ENCODE peak calls at places on chromosomes 13 and 19, in four cellular contexts. K is breast epithelium, E is psoas muscle, H is heart left ventricle. J is an unnamed sample. For H3K36me3, the result is how much of the 10 kb centered on the place peaks cover.

GRCh38 chr19:6318772-6319171 is 14.6 kb downstream of the ACER1 start:
- DNase-seq in K (no peak), E (no peak), H (no peak), J (no peak)

GRCh38 chr13:81171065-81171647 is 830.2 kb upstream of the SPRY2 start:
- DNase-seq in K (no peak), E (no peak), H (no peak), J (no peak)

GRCh38 chr13:93249918-93250306 is 23.3 kb downstream of the GPC6 start:
- DNase-seq in K (no peak), E (no peak), H (no peak), J (no peak)

GRCh38 chr19:58182577-58182988 is 278 bp upstream of the ZNF274 start:
- DNase-seq in K (no peak), E (no peak), H (peak), J (no peak)

GRCh38 chr19:38970664-38971532 is 4.6 kb downstream of the FBXO17 start:
- DNase-seq in K (no peak), E (no peak), H (no peak), J (no peak)

GRCh38 chr13:53045110-53045509 is 16.5 kb downstream of the OLFM4 start:
- DNase-seq in K (no peak), E (no peak), H (no peak), J (peak)

GRCh38 chr13:39931505-39931904 is 276.0 kb downstream of the COG6 start:
- DNase-seq in K (no peak), E (no peak), H (no peak), J (no peak)

GRCh38 chr13:110209950-110210603 is 96.9 kb downstream of the COL4A1 start:
- DNase-seq in K (no peak), E (no peak), H (no peak), J (no peak)

GRCh38 chr19:10228925-10229324 is 2.2 kb downstream of the S1PR2 start:
- DNase-seq in K (no peak), E (no peak), H (no peak), J (no peak)

GRCh38 chr13:111634410-111634809 is 314.0 kb downstream of the TEX29 start:
- DNase-seq in K (no peak), E (no peak), H (no peak), J (no peak)

GRCh38 chr13:73158851-73159250 is 100.0 kb downstream of the KLF5 start:
- DNase-seq in K (no peak), E (no peak), H (no peak), J (no peak)

GRCh38 chr19:13846533-13847032 is 30.4 kb upstream of the NANOS3 start:
- DNase-seq in K (peak), E (peak), H (peak), J (peak)

GRCh38 chr19:5296021-5296420 is 44.6 kb downstream of the PTPRS start:
- DNase-seq in K (no peak), E (no peak), H (no peak), J (no peak)

GRCh38 chr13:46165485-46166220 is 16.3 kb downstream of the LCP1 start:
- DNase-seq in K (no peak), E (no peak), H (no peak), J (no peak)

GRCh38 chr19:33071887-33072286 is 7.2 kb upstream of the RHPN2 start:
- DNase-seq in K (no peak), E (no peak), H (no peak), J (no peak)

GRCh38 chr19:4403005-4403761 is 743 bp downstream of the CHAF1A start:
- DNase-seq in K (no peak), E (no peak), H (no peak), J (no peak)

GRCh38 chr13:71067164-71067815 is 799.7 kb downstream of the DACH1 start:
- DNase-seq in K (no peak), E (no peak), H (no peak), J (no peak)

GRCh38 chr13:110629735-110630134 is 14.4 kb downstream of the NAXD start:
- DNase-seq in K (no peak), E (no peak), H (no peak), J (no peak)

GRCh38 chr19:2623743-2624142 is 78.8 kb downstream of the GNG7 start:
- DNase-seq in K (no peak), E (no peak), H (no peak), J (no peak)

GRCh38 chr19:2625434-2625833 is 77.1 kb downstream of the GNG7 start:
- DNase-seq in K (no peak), E (no peak), H (no peak), J (no peak)

GRCh38 chr19:2627319-2627829 is 75.1 kb downstream of the GNG7 start:
- DNase-seq in K (peak), E (peak), H (peak), J (peak)

GRCh38 chr19:2627855-2628254 is 74.6 kb downstream of the GNG7 start:
- DNase-seq in K (no peak), E (no peak), H (no peak), J (no peak)

GRCh38 chr19:2624537-2625091 is 77.9 kb downstream of the GNG7 start:
- DNase-seq in K (no peak), E (peak), H (no peak), J (no peak)
- TF ChIP-seq CTCF in K (peak), E (no peak), H (no peak), J (no peak)

GRCh38 chr13:107251321-107251720 is 683.4 kb upstream of the ARGLU1 start:
- DNase-seq in K (no peak), E (no peak), H (no peak), J (no peak)

GRCh38 chr13:107254392-107254791 is 686.5 kb upstream of the ARGLU1 start:
- DNase-seq in K (no peak), E (no peak), H (no peak), J (no peak)

GRCh38 chr13:107250626-107251025 is 682.7 kb upstream of the ARGLU1 start:
- DNase-seq in K (no peak), E (no peak), H (no peak), J (no peak)

GRCh38 chr13:107252021-107252420 is 684.1 kb upstream of the ARGLU1 start:
- DNase-seq in K (no peak), E (no peak), H (no peak), J (no peak)

DNA sequence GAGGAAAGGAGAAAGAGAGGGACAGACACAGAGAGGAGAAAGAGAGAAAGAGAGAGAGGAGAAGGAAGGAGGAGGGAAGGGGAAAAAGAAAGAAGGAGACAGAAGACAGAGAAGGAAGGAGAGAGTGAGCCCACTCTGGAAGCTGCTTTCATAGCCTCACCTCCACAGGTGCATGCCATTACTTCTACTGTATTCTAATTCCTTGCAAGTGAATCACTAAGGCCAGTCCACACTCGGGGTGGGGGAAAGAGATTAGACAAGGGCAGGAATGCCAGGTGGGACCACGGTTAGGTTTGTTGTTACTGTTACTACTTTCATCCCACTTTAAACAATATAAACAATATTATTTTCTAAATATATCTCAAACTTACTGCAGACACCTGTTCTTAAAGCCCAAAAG is 684.5 kb upstream of the ARGLU1 start:
- DNase-seq in K (no peak), E (no peak), H (no peak), J (no peak)
- H3K36me3 ChIP-seq in K (under half), E (under half), H (under half), J (under half)

GRCh38 chr13:49100637-49101570 is 119.2 kb upstream of the MLNR start:
- DNase-seq in K (no peak), E (no peak), H (no peak), J (no peak)

GRCh38 chr13:49097374-49097773 is 121.7 kb downstream of the FNDC3A start:
- DNase-seq in K (no peak), E (no peak), H (no peak), J (no peak)

GRCh38 chr13:49098198-49098597 is 121.9 kb upstream of the MLNR start:
- DNase-seq in K (no peak), E (no peak), H (no peak), J (peak)

GRCh38 chr13:49099513-49099877 is 120.6 kb upstream of the MLNR start:
- DNase-seq in K (no peak), E (no peak), H (no peak), J (no peak)

GRCh38 chr13:49098771-49099512 is 121.2 kb upstream of the MLNR start:
- DNase-seq in K (no peak), E (no peak), H (no peak), J (no peak)
- TF ChIP-seq CTCF in K (no peak), E (peak), H (peak), J (peak)

GRCh38 chr19:814108-815078 is 7.4 kb downstream of the PLPPR3 start:
- DNase-seq in K (no peak), E (no peak), H (no peak), J (no peak)
- H3K36me3 ChIP-seq in K (under half), E (under half), H (under half), J (under half)

DNA sequence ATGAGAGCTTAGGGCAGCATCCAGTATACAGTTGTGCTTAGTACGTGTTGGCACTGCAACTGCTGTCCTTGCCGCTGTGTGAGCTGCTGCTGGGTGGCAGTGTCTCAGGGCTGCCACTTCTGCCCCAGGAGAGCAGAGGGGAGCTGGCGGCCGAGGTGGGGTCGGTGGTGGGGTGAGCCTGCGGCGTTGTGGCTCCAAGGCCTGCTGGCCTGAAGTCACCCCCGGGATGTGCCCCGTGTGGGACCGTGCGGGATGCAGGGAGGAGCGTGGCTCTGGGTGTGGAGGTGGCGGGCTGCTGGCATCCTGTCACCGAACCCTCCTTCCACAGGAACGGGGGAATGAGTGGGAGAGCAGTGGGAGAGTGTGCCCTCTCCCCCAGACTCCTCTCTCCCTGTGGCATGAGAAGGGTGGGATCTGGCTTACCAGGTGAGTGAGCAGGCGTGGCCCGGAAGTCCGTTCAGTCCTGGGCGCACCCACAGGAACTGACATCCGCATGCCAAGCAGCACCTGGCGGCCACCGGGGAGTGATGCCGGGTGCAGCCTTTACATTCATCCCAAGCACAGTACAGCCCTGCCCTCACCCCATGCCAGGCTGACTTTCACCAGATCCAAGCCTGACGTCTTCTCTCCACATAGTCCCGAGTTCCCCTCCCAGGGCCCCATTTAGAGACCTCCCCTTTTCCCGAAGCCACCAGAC is 26.5 kb downstream of the MCF2L start:
- DNase-seq in K (no peak), E (no peak), H (no peak), J (no peak)
- TF ChIP-seq CTCF in K (no peak), E (no peak), H (no peak), J (no peak)

GRCh38 chr19:973726-974563 is 10.2 kb upstream of the WDR18 start:
- DNase-seq in K (no peak), E (no peak), H (no peak), J (no peak)

GRCh38 chr19:971795-972194 is 12.3 kb upstream of the WDR18 start:
- DNase-seq in K (no peak), E (no peak), H (no peak), J (no peak)

GRCh38 chr19:972281-972680 is 11.9 kb upstream of the WDR18 start:
- DNase-seq in K (no peak), E (no peak), H (no peak), J (no peak)

GRCh38 chr19:974564-975257 is 9.4 kb upstream of the WDR18 start:
- DNase-seq in K (no peak), E (no peak), H (no peak), J (no peak)

GRCh38 chr19:970695-971094 is 13.4 kb upstream of the WDR18 start:
- DNase-seq in K (no peak), E (no peak), H (no peak), J (no peak)
- H3K36me3 ChIP-seq in K (under half), E (under half), H (under half), J (under half)

GRCh38 chr19:47322048-47322447 is 9.9 kb upstream of the C5AR2 start:
- DNase-seq in K (no peak), E (no peak), H (no peak), J (no peak)

GRCh38 chr19:47323872-47324271 is 8.1 kb upstream of the C5AR2 start:
- DNase-seq in K (no peak), E (no peak), H (no peak), J (no peak)

GRCh38 chr19:47319923-47320871 is 10.5 kb downstream of the C5AR1 start:
- DNase-seq in K (no peak), E (no peak), H (no peak), J (no peak)

GRCh38 chr19:47321582-47321981 is 10.4 kb upstream of the C5AR2 start:
- DNase-seq in K (no peak), E (no peak), H (no peak), J (no peak)

DNA sequence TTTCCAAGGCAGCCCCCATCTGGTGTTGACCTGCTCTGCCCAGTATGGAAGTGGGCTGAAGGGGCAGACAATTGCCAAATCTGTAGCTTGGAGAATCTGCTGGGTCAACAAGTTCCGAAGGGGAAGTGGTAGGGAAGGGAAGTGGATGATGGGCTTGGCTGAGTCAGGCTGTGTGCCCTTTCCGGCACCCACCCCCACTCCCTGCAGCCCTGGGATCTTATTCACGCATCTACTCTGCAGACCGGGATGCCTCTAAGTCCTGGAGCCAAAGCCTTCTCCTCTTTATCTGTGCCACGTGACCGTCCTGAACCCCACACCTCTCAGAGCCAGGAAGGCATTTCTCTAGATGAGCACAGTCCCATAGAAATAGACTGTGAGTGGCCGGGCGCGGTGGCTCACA is 7.5 kb upstream of the C5AR2 start:
- DNase-seq in K (no peak), E (no peak), H (no peak), J (no peak)
- TF ChIP-seq CTCF in K (no peak), E (no peak), H (no peak), J (no peak)

GRCh38 chr19:49070416-49070815 is 2.1 kb downstream of the KCNA7 start:
- DNase-seq in K (no peak), E (no peak), H (no peak), J (no peak)

GRCh38 chr19:49069026-49069425 is 3.5 kb downstream of the KCNA7 start:
- DNase-seq in K (no peak), E (no peak), H (no peak), J (no peak)

GRCh38 chr19:49064768-49065611 is at the start of gene NTF4:
- DNase-seq in K (no peak), E (peak), H (no peak), J (no peak)

GRCh38 chr19:49065905-49066512 is 1.4 kb upstream of the NTF4 start:
- DNase-seq in K (no peak), E (peak), H (no peak), J (no peak)

DNA sequence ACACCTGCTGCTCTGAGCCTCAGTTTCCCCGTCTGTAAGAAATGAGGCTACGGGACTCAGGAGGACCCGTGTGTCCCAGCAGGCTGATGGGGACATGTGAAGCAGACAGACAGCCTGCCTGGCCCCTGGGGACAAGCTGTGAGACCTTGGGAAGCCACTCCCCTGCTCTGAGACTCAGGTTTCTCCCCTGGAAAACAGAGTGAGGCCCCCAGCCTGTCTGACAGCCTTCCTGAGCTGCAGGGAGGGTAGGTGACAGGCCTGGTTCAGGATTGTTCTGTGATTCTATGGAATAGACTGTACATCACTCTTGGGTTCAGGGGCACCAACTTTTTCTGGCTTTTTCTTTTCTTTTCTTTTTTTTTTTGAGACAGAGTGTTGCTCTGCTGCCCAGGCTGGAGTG is 2.9 kb upstream of the NTF4 start:
- DNase-seq in K (no peak), E (no peak), H (no peak), J (no peak)
- H3K36me3 ChIP-seq in K (under half), E (under half), H (under half), J (under half)

GRCh38 chr13:32257649-32258048 is 57.5 kb downstream of the ZAR1L start:
- DNase-seq in K (no peak), E (no peak), H (no peak), J (no peak)

GRCh38 chr13:32261567-32261966 is 53.6 kb downstream of the ZAR1L start:
- DNase-seq in K (no peak), E (peak), H (peak), J (peak)

GRCh38 chr13:32256243-32256642 is 58.9 kb downstream of the ZAR1L start:
- DNase-seq in K (no peak), E (no peak), H (no peak), J (no peak)

GRCh38 chr13:32262165-32262564 is 53.0 kb downstream of the ZAR1L start:
- DNase-seq in K (no peak), E (no peak), H (no peak), J (no peak)

GRCh38 chr13:32259116-32259515 is 56.0 kb downstream of the ZAR1L start:
- DNase-seq in K (no peak), E (no peak), H (no peak), J (no peak)
- TF ChIP-seq CTCF in K (no peak), E (no peak), H (no peak), J (no peak)